ENCODE peak calls at places on chromosomes 7 and 10, in eight cellular contexts. T, R, G, F, H, D, W and U are unnamed samples.
A peak's percentile ranks its signal among the peaks of the same experiment; 100 is the strongest.

GRCh38 chr7:12493407-12493806 is 77.1 kb upstream of the SCIN start:
- DNase-seq in H (no peak), R (no peak), T (no peak), F (no peak), W (peak; percentile 56), G (no peak), D (no peak), U (no peak)

GRCh38 chr10:112137381-112137987 is 46.1 kb downstream of the GPAM start:
- DNase-seq in T (peak; percentile 43), W (peak; percentile 57), D (peak; percentile 24), F (peak; percentile 74), H (peak; percentile 79), R (peak; percentile 41), G (no peak), U (peak; percentile 70)

GRCh38 chr7:49483142-49483541 is 290.3 kb upstream of the VWC2 start:
- DNase-seq in G (no peak), F (no peak), R (no peak), W (no peak), D (no peak), T (no peak), H (no peak), U (no peak)

GRCh38 chr10:21524526-21525366 is 736 bp downstream of the SKIDA1 start:
- DNase-seq in G (no peak), T (no peak), R (peak; percentile 7), F (no peak), W (peak; percentile 57), H (no peak), D (no peak), U (no peak)

GRCh38 chr7:139958599-139959380 is 104.0 kb downstream of the PARP12 start:
- DNase-seq in H (no peak), T (no peak), W (no peak), G (no peak), D (no peak), R (no peak), F (no peak), U (no peak)

GRCh38 chr10:123634221-123634620 is 31.9 kb upstream of the GPR26 start:
- DNase-seq in R (no peak), D (no peak), F (no peak), H (no peak), T (no peak), G (no peak), W (no peak), U (no peak)

GRCh38 chr10:10500941-10501340 is 516.7 kb upstream of the CELF2 start:
- DNase-seq in T (no peak), R (no peak), G (no peak), H (no peak), F (no peak), W (peak; percentile 86), D (peak; percentile 20), U (no peak)

GRCh38 chr10:27369832-27370231 is 129.2 kb upstream of the ACBD5 start:
- DNase-seq in D (no peak), R (no peak), G (no peak), T (no peak), W (no peak), H (no peak), F (no peak), U (no peak)

GRCh38 chr7:80847895-80848294 is 71.0 kb downstream of the SEMA3C start:
- DNase-seq in T (no peak), F (no peak), G (no peak), W (peak; percentile 26), D (no peak), R (no peak), H (no peak), U (no peak)

GRCh38 chr10:24432478-24433416 is 223.8 kb downstream of the KIAA1217 start:
- DNase-seq in W (peak; percentile 60), T (no peak), D (no peak), G (no peak), R (no peak), H (no peak), F (no peak), U (no peak)

GRCh38 chr7:43112088-43112940 is at the start of gene HECW1:
- DNase-seq in H (no peak), R (no peak), T (no peak), F (no peak), G (no peak), W (no peak), D (no peak), U (no peak)

GRCh38 chr10:60495357-60495756 is 105.7 kb upstream of the ANK3 start:
- DNase-seq in D (no peak), R (no peak), H (no peak), F (no peak), G (no peak), W (peak; percentile 5), T (no peak), U (no peak)